ENCODE peak calls at places on chromosomes 7 and 10, in six cellular contexts. N, R, W, A, H and P are unnamed samples.

GRCh38 chr10:88987243-88987726 is 3.3 kb upstream of the FAS start:
- DNase-seq in R (no peak), N (no peak), H (no peak), A (no peak), W (peak; percentile 38), P (no peak)

GRCh38 chr7:26103541-26104070 is 48.4 kb upstream of the NFE2L3 start:
- DNase-seq in R (no peak), W (no peak), A (no peak), N (no peak), H (no peak), P (no peak)

GRCh38 chr10:7410306-7410799 is 481 bp downstream of the SFMBT2 start:
- DNase-seq in W (no peak), N (peak; percentile 25), R (peak; percentile 52), A (peak; percentile 52), H (peak; percentile 17), P (no peak)

GRCh38 chr10:68600041-68600778 is 40.1 kb downstream of the TET1 start:
- DNase-seq in H (peak; percentile 19), A (peak; percentile 59), R (peak; percentile 85), W (peak; percentile 83), N (peak; percentile 56), P (peak; percentile 81)

GRCh38 chr10:22229756-22230330 is 12.0 kb upstream of the EBLN1 start:
- DNase-seq in H (no peak), A (no peak), W (peak; percentile 8), R (no peak), N (no peak), P (no peak)

GRCh38 chr10:36574212-36574611 is 551.2 kb upstream of the ANKRD30A start:
- DNase-seq in A (no peak), W (peak; percentile 85), R (no peak), N (no peak), H (no peak), P (no peak)

GRCh38 chr10:26215534-26215922 is 1.0 kb upstream of the GAD2 start:
- DNase-seq in W (no peak), N (no peak), H (no peak), R (no peak), A (no peak), P (no peak)

GRCh38 chr7:158868754-158869410 is 12.5 kb downstream of the DYNC2I1 start:
- DNase-seq in H (no peak), N (no peak), A (no peak), W (peak; percentile 12), R (no peak), P (no peak)

GRCh38 chr7:2576742-2577491 is 18.1 kb downstream of the IQCE start:
- DNase-seq in N (no peak), A (no peak), H (no peak), R (no peak), W (no peak), P (no peak)